ENCODE peak calls at places on chromosomes 2 and 18, in nine cellular contexts. V is stimulated activated CD4-positive, alpha-beta T cell treated with anti-CD3 and anti-CD28 coated beads, Interleukin-15, amount 100 ng/mL, for 1 hour; S is CD4-positive, alpha-beta memory T cell; J is MM.1S; F is activated T-cell treated with anti-CD3 and anti-CD28 coated beads for 24 hours; U is A549; G is tibial artery; L is iPS DF 6.9; A is retina. Z is an unnamed sample.

GRCh38 chr2:25230626-25231311 is 62.4 kb upstream of the POMC start:
- DNase-seq in L (no peak), U (no peak), S (no peak), G (no peak), V (no peak), F (no peak), J (no peak), A (no peak), Z (no peak)

GRCh38 chr18:5518899-5519371 is 24.9 kb downstream of the EPB41L3 start:
- DNase-seq in F (no peak), J (no peak), V (no peak), U (no peak), A (no peak), L (no peak), S (no peak), G (no peak), Z (no peak)

GRCh38 chr2:72361516-72361915 is 213.9 kb upstream of the CYP26B1 start:
- DNase-seq in G (no peak), S (no peak), V (no peak), L (no peak), F (no peak), J (no peak), A (no peak), U (no peak), Z (no peak)

GRCh38 chr2:138959031-138959430 is 178.8 kb upstream of the NXPH2 start:
- DNase-seq in F (no peak), G (no peak), A (no peak), J (no peak), U (no peak), S (no peak), V (no peak), L (no peak), Z (no peak)

GRCh38 chr18:31610841-31611240 is 19.2 kb downstream of the TTR start:
- DNase-seq in L (peak), S (no peak), G (no peak), J (no peak), U (peak), A (peak), F (no peak), V (no peak), Z (peak)

GRCh38 chr18:10140928-10141327 is 227.1 kb downstream of the VAPA start:
- DNase-seq in F (no peak), J (peak), A (no peak), G (no peak), U (peak), S (no peak), V (no peak), L (no peak), Z (no peak)

GRCh38 chr18:24427484-24427883 is 1.0 kb downstream of the IMPACT start:
- DNase-seq in G (no peak), V (no peak), L (no peak), A (peak), S (no peak), F (no peak), U (peak), J (no peak), Z (no peak)

GRCh38 chr2:178804791-178805190 is 2.4 kb downstream of the TTN start:
- DNase-seq in G (no peak), S (no peak), U (peak), F (no peak), V (no peak), J (no peak), A (no peak), L (peak), Z (no peak)

GRCh38 chr2:221335106-221335505 is 237.0 kb downstream of the EPHA4 start:
- DNase-seq in U (no peak), S (no peak), G (no peak), A (peak), F (no peak), L (no peak), J (no peak), V (no peak), Z (no peak)

GRCh38 chr18:28002841-28003240 is 174.1 kb downstream of the CDH2 start:
- DNase-seq in U (no peak), V (no peak), A (no peak), S (no peak), J (no peak), F (no peak), G (no peak), L (no peak), Z (no peak)